ENCODE peak calls at places on chromosomes 5 and 9, in six cellular contexts. D, Q, R, M, F and Z are unnamed samples.

GRCh38 chr5:76672242-76672641 is 43.7 kb upstream of the F2R start:
- DNase-seq in D (no peak), R (no peak), F (no peak), M (no peak), Q (no peak), Z (no peak)

GRCh38 chr5:56139978-56140562 is 93.1 kb downstream of the ANKRD55 start:
- DNase-seq in R (no peak), D (peak), F (no peak), M (no peak), Q (no peak), Z (no peak)

GRCh38 chr5:168471785-168472184 is 14.5 kb upstream of the RARS1 start:
- DNase-seq in D (no peak), Q (no peak), M (no peak), R (no peak), F (no peak), Z (no peak)

GRCh38 chr9:76916231-76916630 is 10.3 kb upstream of the PRUNE2 start:
- DNase-seq in Q (no peak), R (no peak), D (no peak), F (no peak), M (no peak), Z (no peak)

GRCh38 chr5:98524796-98525195 is 248.7 kb upstream of the RGMB start:
- DNase-seq in F (no peak), D (no peak), R (no peak), M (no peak), Q (no peak), Z (no peak)

GRCh38 chr5:76986828-76987526 is 34.1 kb downstream of the CRHBP start:
- DNase-seq in Q (no peak), R (no peak), D (no peak), M (no peak), F (peak), Z (no peak)

GRCh38 chr5:138643040-138643791 is 68.0 kb upstream of the HSPA9 start:
- DNase-seq in D (no peak), F (peak), M (no peak), R (no peak), Q (no peak), Z (no peak)

GRCh38 chr5:150847334-150847695 is 994 bp downstream of the IRGM start:
- DNase-seq in F (no peak), D (no peak), R (no peak), Q (no peak), M (no peak), Z (no peak)

GRCh38 chr5:93789173-93790070 is 48.0 kb upstream of the POU5F2 start:
- DNase-seq in Q (no peak), M (no peak), R (no peak), F (peak), D (no peak), Z (no peak)

GRCh38 chr9:36315283-36315682 is 57.0 kb upstream of the GNE start:
- DNase-seq in D (no peak), F (no peak), M (no peak), Q (no peak), R (no peak), Z (no peak)

GRCh38 chr5:96172436-96172835 is 210.8 kb upstream of the ELL2 start:
- DNase-seq in Q (no peak), D (no peak), M (no peak), R (no peak), F (no peak), Z (no peak)

GRCh38 chr9:4666042-4666699 is at the start of gene SPATA6L:
- DNase-seq in R (peak), F (peak), M (no peak), Q (peak), D (no peak), Z (peak)

GRCh38 chr5:125409496-125410351 is 663.3 kb upstream of the ZNF608 start:
- DNase-seq in M (no peak), D (no peak), Q (no peak), R (no peak), F (peak), Z (no peak)

GRCh38 chr9:97563458-97564135 is 62.1 kb downstream of the TMOD1 start:
- DNase-seq in F (no peak), M (no peak), D (peak), R (no peak), Q (no peak), Z (no peak)

GRCh38 chr5:79133657-79134451 is 22.2 kb downstream of the BHMT start:
- DNase-seq in Q (peak), R (no peak), F (peak), D (peak), M (peak), Z (peak)

GRCh38 chr9:117704024-117704575 is at the start of gene TLR4:
- DNase-seq in D (peak), R (no peak), Q (peak), M (peak), F (peak), Z (peak)

GRCh38 chr5:108700928-108701327 is 46.8 kb upstream of the FER start:
- DNase-seq in D (no peak), R (no peak), F (no peak), M (no peak), Q (no peak), Z (no peak)

GRCh38 chr5:150723845-150724244 is 23.0 kb upstream of the RBM22 start:
- DNase-seq in M (no peak), R (no peak), Q (no peak), F (no peak), D (no peak), Z (no peak)

GRCh38 chr9:135243201-135244190 is 156.0 kb downstream of the OLFM1 start:
- DNase-seq in R (no peak), M (no peak), Q (peak), F (no peak), D (no peak), Z (peak)